ENCODE peak calls at places on chromosomes 11 and 22, in four cellular contexts. R, M, K and X are unnamed samples.
A peak's percentile ranks its signal among the peaks of the same experiment; 100 is the strongest.

GRCh38 chr11:76625787-76626186 is 44.8 kb downstream of the LRRC32 start:
- DNase-seq in K (no peak), R (peak; percentile 19), M (no peak), X (no peak)

GRCh38 chr11:69892237-69892985 is 73.2 kb upstream of the FGF3 start:
- DNase-seq in K (no peak), M (no peak), R (no peak), X (no peak)

GRCh38 chr11:58028687-58029411 is 1.9 kb upstream of the OR6Q1 start:
- DNase-seq in K (no peak), R (no peak), M (peak; percentile 83), X (peak; percentile 4)

GRCh38 chr11:46686886-46687810 is 13.3 kb downstream of the ARHGAP1 start:
- DNase-seq in R (peak; percentile 54), K (no peak), M (peak; percentile 78), X (peak; percentile 95)

GRCh38 chr11:62124186-62125113 is 639 bp downstream of the INCENP start:
- DNase-seq in K (peak; percentile 41), M (no peak), R (peak; percentile 37), X (peak; percentile 56)

GRCh38 chr11:65170058-65170534 is at the start of gene SPDYC:
- DNase-seq in K (no peak), M (no peak), R (no peak), X (no peak)

GRCh38 chr11:120097721-120098385 is 40.1 kb downstream of the TRIM29 start:
- DNase-seq in M (no peak), K (no peak), R (no peak), X (no peak)

GRCh38 chr11:44351898-44352498 is 42.1 kb upstream of the ALX4 start:
- DNase-seq in M (no peak), K (no peak), R (peak; percentile 16), X (peak; percentile 10)

GRCh38 chr11:125236072-125236825 is 71.7 kb downstream of the PKNOX2 start:
- DNase-seq in K (no peak), M (no peak), R (no peak), X (no peak)

GRCh38 chr22:32325811-32326237 is 31.8 kb upstream of the RFPL3 start:
- DNase-seq in K (no peak), R (no peak), M (no peak), X (no peak)

GRCh38 chr11:73239571-73240189 is 21.6 kb downstream of the P2RY2 start:
- DNase-seq in R (no peak), K (no peak), M (no peak), X (no peak)

GRCh38 chr11:121265586-121265985 is 27.0 kb upstream of the SC5D start:
- DNase-seq in M (no peak), R (no peak), K (no peak), X (no peak)

GRCh38 chr11:128695539-128696221 is 1.8 kb downstream of the FLI1 start:
- DNase-seq in K (no peak), R (peak; percentile 53), M (no peak), X (no peak)

GRCh38 chr22:44455151-44455962 is 42.7 kb downstream of the RTL6 start:
- DNase-seq in M (no peak), K (peak; percentile 10), R (no peak), X (no peak)

GRCh38 chr11:105937331-105937730 is 84.7 kb downstream of the MSANTD4 start:
- DNase-seq in M (peak; percentile 38), R (peak; percentile 79), K (no peak), X (peak; percentile 30)

GRCh38 chr11:121967131-121967689 is 148.8 kb downstream of the BLID start:
- DNase-seq in K (no peak), R (no peak), M (no peak), X (no peak)

GRCh38 chr11:67437082-67437821 is at the start of gene PTPRCAP:
- DNase-seq in K (no peak), M (no peak), R (no peak), X (no peak)

GRCh38 chr11:128632151-128632791 is 44.9 kb upstream of the ETS1 start:
- DNase-seq in M (peak; percentile 45), K (no peak), R (peak; percentile 85), X (peak; percentile 68)

GRCh38 chr11:99554232-99554903 is 533.6 kb downstream of the CNTN5 start:
- DNase-seq in M (no peak), R (peak; percentile 16), K (no peak), X (no peak)

GRCh38 chr11:35420371-35420770 is 1.0 kb upstream of the SLC1A2 start:
- DNase-seq in R (no peak), M (no peak), K (no peak), X (no peak)

GRCh38 chr11:12008790-12009616 is 577 bp upstream of the DKK3 start:
- DNase-seq in M (no peak), R (peak; percentile 50), K (no peak), X (no peak)

GRCh38 chr22:28051091-28051786 is 132.2 kb upstream of the PITPNB start:
- DNase-seq in K (no peak), M (no peak), R (no peak), X (no peak)

GRCh38 chr11:2314525-2315394 is 12.9 kb downstream of the TSPAN32 start:
- DNase-seq in M (peak; percentile 33), R (peak; percentile 85), K (peak; percentile 80), X (peak; percentile 76)

GRCh38 chr11:72379384-72380131 is 54.8 kb downstream of the CLPB start:
- DNase-seq in R (no peak), M (no peak), K (no peak), X (peak; percentile 5)

GRCh38 chr11:43458486-43458885 is 99.8 kb downstream of the TTC17 start:
- DNase-seq in R (no peak), M (no peak), K (no peak), X (no peak)

GRCh38 chr22:49323751-49324415 is 503.8 kb downstream of the BRD1 start:
- DNase-seq in M (no peak), K (no peak), R (no peak), X (no peak)

GRCh38 chr22:23827351-23827995 is 11.3 kb downstream of the DERL3 start:
- DNase-seq in M (no peak), R (no peak), K (no peak), X (no peak)

GRCh38 chr22:36274547-36274946 is 21.6 kb downstream of the APOL1 start:
- DNase-seq in R (peak; percentile 23), M (no peak), K (no peak), X (no peak)

GRCh38 chr22:46738961-46739870 is 1.2 kb upstream of the CERK start:
- DNase-seq in R (peak; percentile 66), M (no peak), K (peak; percentile 59), X (peak; percentile 56)

GRCh38 chr22:20523118-20523983 is 15.9 kb downstream of the MED15 start:
- DNase-seq in M (no peak), R (peak; percentile 59), K (no peak), X (peak; percentile 79)

GRCh38 chr11:56885182-56885581 is 103.5 kb upstream of the OR5AK2 start:
- DNase-seq in K (peak; percentile 29), R (no peak), M (no peak), X (no peak)

GRCh38 chr11:34405079-34405858 is 33.5 kb upstream of the CAT start:
- DNase-seq in R (no peak), K (no peak), M (no peak), X (peak; percentile 61)

GRCh38 chr11:118341749-118342489 is 586 bp downstream of the CD3D start:
- DNase-seq in M (no peak), R (no peak), K (no peak), X (no peak)

GRCh38 chr11:10906521-10906920 is 48.7 kb upstream of the ZBED5 start:
- DNase-seq in R (peak; percentile 61), K (no peak), M (no peak), X (peak; percentile 71)

GRCh38 chr11:2855162-2855561 is 30.4 kb downstream of the CDKN1C start:
- DNase-seq in R (no peak), M (no peak), K (no peak), X (no peak)

GRCh38 chr11:66287256-66288137 is 1.4 kb downstream of the YIF1A start:
- DNase-seq in K (no peak), R (no peak), M (no peak), X (no peak)

GRCh38 chr11:66288138-66288865 is 641 bp downstream of the YIF1A start:
- DNase-seq in K (peak; percentile 28), R (peak; percentile 27), M (no peak), X (no peak)

GRCh38 chr11:66290332-66290629 is 1.3 kb upstream of the YIF1A start:
- DNase-seq in M (no peak), R (no peak), K (no peak), X (no peak)

GRCh38 chr11:66289548-66290331 is 797 bp upstream of the YIF1A start:
- DNase-seq in M (peak; percentile 72), K (peak; percentile 81), R (no peak), X (no peak)

GRCh38 chr11:66288866-66289547 is at the start of gene YIF1A:
- DNase-seq in M (peak; percentile 99), K (peak; percentile 99), R (peak; percentile 100), X (peak; percentile 99)
- TF ChIP-seq CTCF in M (no peak), K (peak; percentile 9), R (no peak), X (no peak)

GRCh38 chr22:41654322-41654721 is 33.2 kb downstream of the XRCC6 start:
- DNase-seq in M (no peak), R (no peak), K (no peak), X (no peak)
- TF ChIP-seq CTCF in M (no peak), R (no peak), K (no peak), X (no peak)

DNA sequence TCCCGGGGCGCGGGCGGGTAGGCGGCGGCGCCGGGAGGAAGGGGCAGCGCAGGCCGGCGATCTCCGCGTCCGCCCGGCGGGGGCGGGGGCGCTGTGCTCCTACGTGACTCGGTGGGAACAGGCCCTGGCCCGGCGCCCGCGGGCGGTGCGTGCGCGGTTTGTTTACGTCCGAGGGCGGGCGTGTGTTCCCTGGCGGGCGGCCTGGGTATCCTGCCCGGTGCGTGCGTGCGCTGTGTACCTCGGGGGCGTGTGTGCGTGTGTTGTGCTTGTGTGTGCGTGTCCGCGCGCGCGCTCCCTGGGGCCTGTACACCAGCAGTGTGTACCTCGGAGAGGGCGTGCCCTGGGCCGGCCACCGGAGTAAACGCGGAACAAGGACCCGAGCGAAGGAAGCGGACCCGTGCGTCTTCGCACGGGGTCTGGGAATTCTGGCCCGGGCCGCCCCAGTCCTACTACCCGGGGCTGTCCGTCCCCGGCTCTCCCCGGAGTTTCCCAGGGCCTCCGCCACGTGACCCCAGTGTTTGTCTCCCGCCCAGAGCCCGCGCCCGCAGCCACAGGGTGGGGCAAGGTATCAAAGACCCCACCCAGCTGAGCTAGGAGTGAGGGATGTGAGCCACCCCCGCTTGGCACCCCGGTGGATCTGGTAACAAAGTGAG is 769 bp downstream of the MAFF start:
- DNase-seq in R (peak; percentile 90), K (peak; percentile 82), M (peak; percentile 71), X (peak; percentile 92)
- TF ChIP-seq CTCF in R (no peak), K (peak; percentile 27), M (no peak), X (no peak)

GRCh38 chr11:14644396-14645246 is 1.0 kb downstream of the PDE3B start:
- DNase-seq in R (peak; percentile 23), K (peak; percentile 51), M (no peak), X (no peak)
- TF ChIP-seq CTCF in R (no peak), K (no peak), M (no peak), X (no peak)

DNA sequence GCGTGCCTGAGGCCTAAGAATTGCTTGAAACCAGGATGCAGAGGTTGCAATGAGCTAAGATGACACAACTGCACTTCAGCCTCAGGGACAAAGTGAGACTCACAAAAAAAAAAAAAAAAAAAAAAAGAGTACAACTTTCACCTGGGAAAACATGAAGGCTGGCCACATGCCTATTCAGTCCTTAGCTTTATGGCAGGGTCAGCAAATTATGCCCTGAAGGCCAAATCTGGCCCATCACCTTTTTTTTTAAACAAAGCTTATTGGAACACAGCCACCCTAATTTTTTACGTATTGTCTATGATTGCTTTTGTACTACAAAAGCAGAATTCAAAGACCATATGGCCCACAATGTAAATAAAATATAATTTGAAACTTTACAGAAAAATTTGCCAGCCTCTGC is 8.2 kb downstream of the FSHB start:
- DNase-seq in R (no peak), M (no peak), K (no peak), X (no peak)
- TF ChIP-seq CTCF in R (no peak), M (no peak), K (no peak), X (no peak)